ENCODE peak calls at places on chromosomes 12 and 14, in six cellular contexts. M is DMS79; L is AG09309; D is HT-29; K is activated CD4-positive, alpha-beta T cell treated with anti-CD3 and anti-CD28 coated beads, Interleukin-2, amount 10 ng/mL, durations not matched to agents 7 days and 5 days; G is type B pancreatic cell. R is an unnamed sample.

GRCh38 chr14:76919811-76920571 is 93.8 kb downstream of the LRRC74A start:
- DNase-seq in M (peak; percentile 92), L (no peak), D (peak; percentile 31), K (peak; percentile 37), G (no peak), R (peak; percentile 87)

GRCh38 chr12:120640840-120641833 is 711 bp downstream of the CABP1 start:
- DNase-seq in M (no peak), L (no peak), D (peak; percentile 54), K (peak; percentile 69), G (peak; percentile 79), R (peak; percentile 81)

GRCh38 chr14:101481557-101481956 is 79.7 kb upstream of the DIO3 start:
- DNase-seq in M (no peak), L (no peak), D (no peak), K (no peak), G (peak; percentile 22), R (no peak)

GRCh38 chr14:31006703-31007102 is 18.7 kb upstream of the AP4S1 start:
- DNase-seq in M (no peak), L (no peak), D (no peak), K (no peak), G (no peak), R (no peak)

GRCh38 chr14:74459981-74460380 is 33.1 kb downstream of the NPC2 start:
- DNase-seq in M (no peak), L (no peak), D (no peak), K (no peak), G (no peak), R (no peak)

GRCh38 chr12:21472197-21472596 is 29.2 kb downstream of the RECQL start:
- DNase-seq in M (no peak), L (no peak), D (no peak), K (no peak), G (no peak), R (no peak)

GRCh38 chr12:109685574-109686447 is 27.8 kb upstream of the FAM222A start:
- DNase-seq in M (no peak), L (no peak), D (no peak), K (no peak), G (no peak), R (no peak)

GRCh38 chr14:22370084-22370847 is 218.8 kb downstream of the DAD1 start:
- DNase-seq in M (no peak), L (no peak), D (no peak), K (no peak), G (no peak), R (no peak)

GRCh38 chr12:44076892-44077291 is 241.0 kb downstream of the TMEM117 start:
- DNase-seq in M (no peak), L (no peak), D (no peak), K (no peak), G (no peak), R (no peak)

GRCh38 chr12:71958993-71959588 is 20.4 kb downstream of the TPH2 start:
- DNase-seq in M (no peak), L (no peak), D (no peak), K (no peak), G (no peak), R (no peak)

GRCh38 chr12:77124767-77125166 is 59.4 kb upstream of the E2F7 start:
- DNase-seq in M (no peak), L (no peak), D (no peak), K (no peak), G (no peak), R (no peak)

GRCh38 chr14:94936411-94936892 is 166.5 kb upstream of the GSC start:
- DNase-seq in M (peak; percentile 90), L (peak; percentile 27), D (no peak), K (no peak), G (no peak), R (peak; percentile 77)

GRCh38 chr12:64392221-64392620 is 1.7 kb upstream of the C12orf56 start:
- DNase-seq in M (no peak), L (peak; percentile 29), D (peak; percentile 66), K (peak; percentile 37), G (no peak), R (peak; percentile 49)

GRCh38 chr12:81627336-81628189 is 131.6 kb downstream of the PPFIA2 start:
- DNase-seq in M (no peak), L (peak; percentile 13), D (peak; percentile 55), K (no peak), G (no peak), R (peak; percentile 65)

GRCh38 chr12:108759914-108760313 is 28.6 kb upstream of the CORO1C start:
- DNase-seq in M (peak; percentile 43), L (no peak), D (no peak), K (no peak), G (no peak), R (no peak)

GRCh38 chr14:101947577-101947903 is 16.8 kb upstream of the DYNC1H1 start:
- DNase-seq in M (no peak), L (no peak), D (no peak), K (no peak), G (no peak), R (no peak)

GRCh38 chr12:3905664-3906063 is 32.5 kb upstream of the PARP11 start:
- DNase-seq in M (no peak), L (no peak), D (no peak), K (no peak), G (no peak), R (no peak)

GRCh38 chr12:48868446-48868845 is 2.8 kb upstream of the RND1 start:
- DNase-seq in M (no peak), L (no peak), D (no peak), K (no peak), G (no peak), R (no peak)

GRCh38 chr14:95140060-95140858 is 17.1 kb downstream of the DICER1 start:
- DNase-seq in M (no peak), L (peak; percentile 48), D (no peak), K (no peak), G (no peak), R (no peak)

GRCh38 chr14:68961781-68962584 is 17.1 kb downstream of the ACTN1 start:
- DNase-seq in M (peak; percentile 71), L (no peak), D (peak; percentile 19), K (no peak), G (no peak), R (no peak)

GRCh38 chr12:8894378-8894777 is 19.9 kb upstream of the PHC1 start:
- DNase-seq in M (no peak), L (no peak), D (no peak), K (no peak), G (no peak), R (no peak)

GRCh38 chr14:24851837-24852236 is 198.1 kb downstream of the STXBP6 start:
- DNase-seq in M (no peak), L (no peak), D (no peak), K (no peak), G (no peak), R (no peak)

GRCh38 chr14:23009939-23010718 is at the start of gene C14orf93:
- DNase-seq in M (peak; percentile 47), L (no peak), D (peak; percentile 58), K (peak; percentile 85), G (peak; percentile 81), R (peak; percentile 88)

GRCh38 chr12:3321881-3322280 is 169.1 kb upstream of the PRMT8 start:
- DNase-seq in M (no peak), L (no peak), D (no peak), K (no peak), G (no peak), R (no peak)

GRCh38 chr12:131854861-131855476 is 26.8 kb downstream of the MMP17 start:
- DNase-seq in M (no peak), L (no peak), D (no peak), K (no peak), G (no peak), R (no peak)

R was measured in hepatocyte.